ENCODE peak calls at places on chromosomes 6 and 20, in five cellular contexts. J is H9, R is mesenchymal stem cell, B is IMR-90, Q is H1. W is an unnamed sample.

GRCh38 chr20:36036688-36037087 is 68.3 kb downstream of the CNBD2 start:
- DNase-seq in J (no peak), R (no peak), B (no peak), Q (no peak), W (no peak)

GRCh38 chr6:151160869-151161268 is 78.9 kb upstream of the AKAP12 start:
- DNase-seq in J (no peak), R (no peak), B (no peak), Q (no peak), W (no peak)

GRCh38 chr6:150301871-150302800 is 66.7 kb upstream of the IYD start:
- DNase-seq in J (no peak), R (peak), B (peak), Q (no peak), W (no peak)

GRCh38 chr6:11042750-11043551 is 1.2 kb downstream of the ELOVL2 start:
- DNase-seq in J (no peak), R (peak), B (peak), Q (no peak), W (peak)

GRCh38 chr20:52103469-52103910 is 88.1 kb downstream of the ZFP64 start:
- DNase-seq in J (peak), R (peak), B (peak), Q (peak), W (peak)

GRCh38 chr6:125944434-125944816 is 12.1 kb upstream of the HINT3 start:
- DNase-seq in J (no peak), R (peak), B (peak), Q (no peak), W (no peak)

GRCh38 chr6:88730602-88731001 is 232.8 kb downstream of the RNGTT start:
- DNase-seq in J (peak), R (no peak), B (peak), Q (no peak), W (no peak)

GRCh38 chr6:20447581-20448132 is 46.0 kb downstream of the E2F3 start:
- DNase-seq in J (no peak), R (peak), B (peak), Q (no peak), W (no peak)

GRCh38 chr20:10307359-10307735 is 88.7 kb downstream of the SNAP25 start:
- DNase-seq in J (no peak), R (peak), B (no peak), Q (no peak), W (no peak)

GRCh38 chr20:62051901-62052255 is 13.8 kb downstream of the TAF4 start:
- DNase-seq in J (no peak), R (no peak), B (no peak), Q (no peak), W (no peak)

GRCh38 chr6:37396571-37397185 is 36.3 kb upstream of the CMTR1 start:
- DNase-seq in J (no peak), R (no peak), B (no peak), Q (no peak), W (no peak)

GRCh38 chr6:43990275-43990626 is 137.0 kb downstream of the MRPL14 start:
- DNase-seq in J (no peak), R (no peak), B (peak), Q (no peak), W (no peak)

GRCh38 chr6:108581237-108581931 is 20.7 kb downstream of the FOXO3 start:
- DNase-seq in J (no peak), R (peak), B (peak), Q (no peak), W (no peak)

GRCh38 chr6:148431413-148431812 is 88.8 kb downstream of the SASH1 start:
- DNase-seq in J (no peak), R (no peak), B (no peak), Q (no peak), W (no peak)

GRCh38 chr6:90730191-90730673 is 143.4 kb upstream of the MAP3K7 start:
- DNase-seq in J (no peak), R (no peak), B (no peak), Q (no peak), W (no peak)

GRCh38 chr6:74073429-74073828 is 377.4 kb downstream of the CD109 start:
- DNase-seq in J (no peak), R (no peak), B (peak), Q (no peak), W (no peak)

GRCh38 chr20:40991181-40991889 is 37.3 kb upstream of the TOP1 start:
- DNase-seq in J (no peak), R (no peak), B (no peak), Q (peak), W (no peak)

GRCh38 chr6:156776841-156777576 is at the start of gene ARID1B:
- DNase-seq in J (peak), R (peak), B (peak), Q (peak), W (peak)

GRCh38 chr20:52348434-52348833 is 156.9 kb upstream of the ZFP64 start:
- DNase-seq in J (no peak), R (no peak), B (no peak), Q (no peak), W (no peak)

GRCh38 chr6:80640176-80640575 is 533.7 kb downstream of the BCKDHB start:
- DNase-seq in J (no peak), R (peak), B (no peak), Q (no peak), W (no peak)

GRCh38 chr20:32488066-32488838 is 96.9 kb downstream of the NOL4L start:
- DNase-seq in J (no peak), R (no peak), B (no peak), Q (no peak), W (no peak)

GRCh38 chr6:31947864-31948263 is 2.0 kb downstream of the CFB start:
- DNase-seq in J (no peak), R (no peak), B (no peak), Q (no peak), W (no peak)

DNA sequence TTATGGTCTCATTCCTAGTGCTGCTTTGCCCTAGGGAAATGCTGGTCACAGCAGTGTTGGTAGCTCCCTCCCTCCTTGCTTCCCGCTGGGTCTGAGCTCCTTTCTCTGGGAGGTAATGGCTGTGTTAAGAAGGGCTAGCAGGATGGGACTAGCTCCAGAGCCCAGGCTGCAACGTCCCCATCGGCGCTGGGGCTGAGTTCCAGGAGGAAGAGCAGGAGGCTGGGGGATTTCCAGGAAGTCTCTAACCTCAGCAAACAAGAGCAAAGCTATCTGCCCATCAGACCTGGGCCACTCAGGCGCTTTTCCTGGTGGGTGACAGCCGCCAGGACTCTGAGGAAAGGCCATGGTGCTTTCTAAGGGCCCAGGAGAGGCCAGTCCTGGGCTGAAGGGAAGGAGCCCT is 174.2 kb downstream of the DLL1 start:
- DNase-seq in J (peak), R (no peak), B (no peak), Q (peak), W (no peak)
- H3K14ac ChIP-seq in J (no peak), R (no peak), B (no peak), Q (no peak), W (no peak)

GRCh38 chr6:158011478-158011920 is 29.8 kb downstream of the SYNJ2 start:
- DNase-seq in J (no peak), R (peak), B (peak), Q (no peak), W (no peak)

GRCh38 chr6:158010591-158011477 is 29.2 kb downstream of the SYNJ2 start:
- DNase-seq in J (no peak), R (no peak), B (no peak), Q (no peak), W (no peak)

GRCh38 chr6:158009935-158010585 is 28.4 kb downstream of the SYNJ2 start:
- DNase-seq in J (no peak), R (no peak), B (no peak), Q (no peak), W (no peak)

GRCh38 chr6:158006821-158007570 is 25.3 kb downstream of the SYNJ2 start:
- DNase-seq in J (no peak), R (no peak), B (no peak), Q (no peak), W (no peak)

DNA sequence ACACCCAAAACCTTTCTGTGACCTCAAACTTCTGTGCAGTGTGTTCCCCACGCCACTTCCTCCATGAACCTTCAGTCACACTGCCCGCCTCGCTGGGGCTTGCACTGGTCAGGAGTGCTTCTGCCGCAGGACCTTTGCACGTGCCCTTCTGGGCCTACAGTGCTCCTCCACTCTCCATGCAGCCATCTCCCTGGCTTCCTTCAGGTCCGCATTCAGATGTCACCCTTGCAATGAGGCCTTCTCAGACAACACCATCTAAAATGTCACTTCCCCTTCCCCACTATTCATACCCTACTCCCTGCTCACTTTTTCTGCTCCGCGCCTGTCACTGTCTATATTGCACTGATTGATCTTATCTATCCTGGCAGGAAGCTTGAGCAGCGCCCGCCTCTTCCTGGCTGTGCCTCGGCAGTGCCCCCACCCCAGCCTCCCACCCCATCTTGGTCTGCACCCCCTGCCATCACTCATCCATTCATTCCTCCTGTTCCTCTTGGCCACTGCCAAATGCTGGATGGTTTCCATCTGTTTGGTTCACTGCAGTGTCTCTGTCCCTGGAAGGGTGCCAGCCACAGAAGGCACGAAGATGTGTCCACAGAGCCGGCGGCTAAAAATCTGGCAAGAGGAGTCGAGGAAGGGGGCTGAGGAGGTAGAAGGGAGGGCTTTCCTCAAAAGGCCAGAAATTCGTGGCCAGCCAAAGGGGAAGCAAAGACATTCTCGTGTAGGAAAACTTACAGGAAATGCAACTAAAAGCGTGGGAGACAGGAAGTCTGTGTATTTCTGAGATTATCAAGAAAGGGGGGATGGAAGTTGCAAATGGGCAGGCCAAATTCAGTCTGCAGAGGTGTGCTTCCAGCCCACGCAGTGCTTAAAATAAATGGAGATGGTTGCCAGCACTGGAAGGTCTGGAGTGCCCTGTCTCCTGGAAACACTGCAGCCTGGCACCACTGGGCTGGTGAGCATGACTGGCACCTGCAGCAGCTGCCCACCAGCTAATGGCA is 27.5 kb downstream of the SYNJ2 start:
- DNase-seq in J (no peak), R (peak), B (peak), Q (no peak), W (no peak)
- H2BK15ac ChIP-seq in J (no peak), R (peak), B (peak), Q (no peak), W (no peak)

GRCh38 chr6:161369339-161369738 is 95.5 kb upstream of the AGPAT4 start:
- DNase-seq in J (no peak), R (peak), B (peak), Q (no peak), W (no peak)

GRCh38 chr6:161367472-161367871 is 93.6 kb upstream of the AGPAT4 start:
- DNase-seq in J (no peak), R (no peak), B (no peak), Q (no peak), W (no peak)

GRCh38 chr6:161365633-161366032 is 91.8 kb upstream of the AGPAT4 start:
- DNase-seq in J (no peak), R (no peak), B (no peak), Q (no peak), W (no peak)

GRCh38 chr6:161368514-161368913 is 94.7 kb upstream of the AGPAT4 start:
- DNase-seq in J (no peak), R (no peak), B (no peak), Q (no peak), W (no peak)

GRCh38 chr6:161366301-161366953 is 92.6 kb upstream of the AGPAT4 start:
- DNase-seq in J (no peak), R (no peak), B (no peak), Q (no peak), W (no peak)
- H3K27ac ChIP-seq in J (no peak), R (no peak), B (no peak), Q (no peak), W (no peak)

GRCh38 chr6:158071121-158072082 is 89.7 kb downstream of the SYNJ2 start:
- DNase-seq in J (no peak), R (no peak), B (no peak), Q (no peak), W (no peak)
- H3K14ac ChIP-seq in J (no peak), R (no peak), B (peak), Q (no peak), W (no peak)

DNA sequence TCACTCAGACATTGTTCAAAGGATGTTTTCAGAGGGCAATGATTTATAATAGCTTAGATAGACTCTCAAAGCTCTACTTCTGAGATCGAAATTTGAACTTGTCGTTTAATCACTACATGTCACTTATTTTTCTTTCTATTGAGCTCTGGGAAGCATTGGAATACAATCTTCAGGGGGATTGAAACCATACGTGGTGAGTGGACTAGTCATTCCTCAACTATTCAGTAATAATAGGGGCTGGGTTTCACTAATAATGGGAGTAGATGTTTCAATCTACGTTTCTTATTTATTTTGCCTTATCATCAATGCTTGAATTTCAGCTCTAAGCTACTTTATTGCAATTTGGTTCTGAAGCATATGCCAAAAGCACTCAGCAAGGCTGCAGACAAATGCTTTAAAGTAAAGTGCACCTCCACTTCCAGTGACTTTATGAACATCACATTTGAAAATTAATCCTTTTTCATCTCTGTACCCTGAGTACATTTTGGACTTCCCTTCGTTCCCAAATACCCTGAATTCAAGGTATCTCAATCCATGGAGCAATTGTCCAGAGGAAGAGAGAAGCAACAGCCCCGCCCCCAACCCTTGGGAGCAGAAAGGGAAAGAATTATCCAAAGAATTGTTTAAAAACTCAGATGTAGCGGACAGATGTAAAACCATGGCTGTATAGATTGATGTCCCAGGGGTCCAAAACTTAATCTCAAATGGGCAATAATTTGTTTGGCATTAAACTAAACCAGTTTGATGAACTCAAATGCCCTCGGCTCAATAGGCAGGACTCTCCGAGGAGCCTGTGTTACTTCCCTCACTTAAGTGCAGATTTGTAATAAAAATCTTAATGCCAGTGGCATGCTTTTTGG is 68.1 kb downstream of the HFE start:
- DNase-seq in J (no peak), R (peak), B (no peak), Q (no peak), W (no peak)
- H2BK15ac ChIP-seq in J (no peak), R (no peak), B (peak), Q (no peak), W (no peak)

DNA sequence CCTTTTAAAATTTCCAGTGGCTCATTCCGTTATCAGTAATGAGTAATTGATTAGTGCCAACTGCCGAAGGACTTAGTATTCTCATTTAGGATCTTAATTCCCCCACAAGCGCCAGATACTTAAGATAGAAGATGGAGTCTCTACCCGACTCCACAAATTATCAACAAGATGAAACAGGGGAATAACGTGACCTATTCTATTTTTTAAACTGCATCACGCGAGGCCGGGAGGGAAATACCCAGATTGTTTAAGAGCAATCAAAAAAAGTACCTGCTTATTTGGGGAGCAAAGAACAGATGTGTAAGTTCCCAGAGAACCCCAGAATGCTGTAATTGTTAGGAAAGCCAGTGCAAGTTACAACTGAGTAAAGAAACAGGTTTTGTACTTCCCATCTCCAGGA is 1.1 kb upstream of the MAP3K5 start:
- DNase-seq in J (no peak), R (no peak), B (no peak), Q (no peak), W (no peak)
- H3K27ac ChIP-seq in J (no peak), R (no peak), B (peak), Q (no peak), W (no peak)

DNA sequence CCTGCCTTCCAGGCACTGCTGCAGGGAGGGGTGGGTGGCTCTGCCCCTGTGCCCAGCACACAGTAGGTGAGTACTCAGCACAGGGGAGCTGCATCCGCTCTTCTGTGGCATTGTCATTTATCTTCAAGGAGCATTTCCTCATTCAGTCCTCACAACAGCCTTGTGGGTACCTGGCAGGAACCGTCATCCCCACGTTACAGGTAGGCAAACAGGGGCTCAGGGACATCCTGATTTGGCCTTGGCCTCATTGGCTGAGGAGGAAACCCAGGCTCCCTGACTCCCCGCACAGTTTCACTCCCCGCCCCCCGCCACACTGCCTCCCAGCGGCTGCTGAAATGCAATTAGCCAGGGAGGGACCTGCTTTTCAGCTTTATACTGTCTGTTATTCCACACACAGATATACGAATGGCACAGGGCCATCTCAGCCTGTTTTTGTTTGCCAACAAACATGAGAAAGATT is 24.3 kb upstream of the PNPLA1 start:
- DNase-seq in J (peak), R (no peak), B (no peak), Q (peak), W (no peak)
- H3K14ac ChIP-seq in J (peak), R (no peak), B (peak), Q (no peak), W (no peak)

DNA sequence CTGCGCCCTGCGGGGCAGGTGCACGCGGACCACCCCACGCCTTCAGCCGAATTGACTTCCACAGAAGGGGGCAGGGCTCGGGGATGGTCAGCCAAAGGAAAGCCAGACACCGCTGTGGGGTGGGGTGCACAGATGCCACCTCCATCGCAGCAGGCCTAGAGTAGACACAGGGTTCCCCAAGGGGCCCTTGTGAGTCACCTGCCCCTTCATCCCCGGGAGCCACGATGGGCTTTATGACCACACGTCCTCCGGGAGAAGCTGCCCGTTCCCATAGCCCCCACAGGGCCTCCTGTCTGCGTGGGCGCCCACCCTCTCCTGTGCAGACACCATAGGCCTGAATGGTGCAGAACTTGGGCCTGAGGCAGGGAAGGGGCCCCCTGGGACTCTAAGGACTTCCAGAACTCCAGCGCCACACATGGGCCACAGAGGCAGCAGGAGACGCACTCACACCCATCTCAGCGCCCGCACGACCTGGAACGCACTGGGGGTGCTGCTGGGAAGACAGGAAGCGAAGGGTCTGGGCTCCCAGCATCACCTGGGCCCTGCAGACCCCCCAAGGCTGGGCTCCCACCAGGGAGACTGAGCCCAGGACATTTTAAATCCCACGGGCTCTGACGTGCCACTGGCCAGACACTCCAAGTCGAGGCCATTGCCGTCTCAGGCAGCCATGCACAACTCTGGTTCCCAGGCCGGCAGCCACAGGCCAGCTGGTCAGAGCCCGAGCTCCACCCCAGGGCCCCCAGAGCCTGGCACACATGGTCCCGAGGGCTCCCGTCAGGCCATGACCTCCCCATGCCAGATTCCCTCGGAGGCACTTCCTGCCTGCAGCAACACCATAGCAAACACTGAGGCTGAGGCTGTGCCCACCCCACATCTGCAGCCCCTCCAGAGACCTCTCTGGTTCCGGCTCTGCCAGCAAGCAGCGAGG is 134.2 kb downstream of the DLL1 start:
- DNase-seq in J (no peak), R (no peak), B (no peak), Q (no peak), W (no peak)
- H2BK15ac ChIP-seq in J (no peak), R (no peak), B (no peak), Q (no peak), W (peak)

GRCh38 chr6:42788671-42789070 is 6.8 kb downstream of the BICRAL start:
- DNase-seq in J (no peak), R (no peak), B (no peak), Q (no peak), W (no peak)
- H3K27ac ChIP-seq in J (no peak), R (no peak), B (no peak), Q (peak), W (no peak)